ENCODE peak calls at places on chromosomes 11 and 22, in four cellular contexts. U, Y, M and B are unnamed samples.

GRCh38 chr11:117992620-117993019 is 6.4 kb downstream of the IL10RA start:
- DNase-seq in U (no peak), Y (no peak), M (no peak), B (no peak)

GRCh38 chr11:116553482-116553881 is 219.3 kb downstream of the BUD13 start:
- DNase-seq in U (no peak), Y (no peak), M (no peak), B (no peak)

GRCh38 chr11:41273908-41274307 is 185.5 kb downstream of the LRRC4C start:
- DNase-seq in U (no peak), Y (no peak), M (no peak), B (no peak)

GRCh38 chr11:47348859-47349258 is 3.6 kb downstream of the MYBPC3 start:
- DNase-seq in U (no peak), Y (no peak), M (peak), B (peak)

GRCh38 chr22:37258005-37258790 is 14.1 kb upstream of the RAC2 start:
- DNase-seq in U (no peak), Y (no peak), M (peak), B (no peak)

GRCh38 chr11:78253797-78254196 is 65.1 kb downstream of the USP35 start:
- DNase-seq in U (no peak), Y (no peak), M (no peak), B (no peak)

GRCh38 chr11:77094841-77095365 is 7.7 kb upstream of the OMP start:
- DNase-seq in U (no peak), Y (no peak), M (peak), B (peak)

GRCh38 chr11:44957051-44957515 is 6.4 kb upstream of the TP53I11 start:
- DNase-seq in U (no peak), Y (peak), M (peak), B (peak)

GRCh38 chr11:62125881-62126280 is 2.1 kb downstream of the INCENP start:
- DNase-seq in U (no peak), Y (no peak), M (no peak), B (no peak)